ENCODE peak calls at places on chromosomes 2 and 18, in four cellular contexts. O is A549, W is K562, V is HepG2. Y is an unnamed sample.

GRCh38 chr2:23379220-23379695 is 5.7 kb upstream of the KLHL29 start:
- DNase-seq in O (no peak), W (no peak), V (no peak), Y (no peak)

GRCh38 chr2:62939735-62940491 is 110.7 kb upstream of the OTX1 start:
- DNase-seq in O (peak; percentile 24), W (no peak), V (no peak), Y (no peak)

GRCh38 chr2:97717618-97718005 is 4.2 kb downstream of the ZAP70 start:
- DNase-seq in O (no peak), W (no peak), V (no peak), Y (no peak)

GRCh38 chr2:239687441-239687840 is 286.6 kb upstream of the HDAC4 start:
- DNase-seq in O (no peak), W (no peak), V (no peak), Y (no peak)

GRCh38 chr2:30026091-30027055 is 105.0 kb upstream of the ALK start:
- DNase-seq in O (peak; percentile 50), W (peak; percentile 45), V (peak; percentile 13), Y (peak; percentile 73)

GRCh38 chr18:37536646-37537045 is 29.0 kb downstream of the CELF4 start:
- DNase-seq in O (no peak), W (no peak), V (no peak), Y (no peak)

GRCh38 chr2:151946856-151947523 is 118.8 kb upstream of the ARL5A start:
- DNase-seq in O (peak; percentile 35), W (peak; percentile 66), V (peak; percentile 45), Y (peak; percentile 62)

GRCh38 chr2:67476808-67477790 is 80.0 kb downstream of the ETAA1 start:
- DNase-seq in O (peak; percentile 65), W (peak; percentile 18), V (peak; percentile 32), Y (no peak)

GRCh38 chr2:30410217-30410616 is 36.8 kb upstream of the LCLAT1 start:
- DNase-seq in O (peak; percentile 83), W (no peak), V (peak; percentile 64), Y (no peak)

GRCh38 chr2:72137498-72138010 is 10.1 kb downstream of the CYP26B1 start:
- DNase-seq in O (peak; percentile 64), W (peak; percentile 77), V (peak; percentile 58), Y (peak; percentile 91)

GRCh38 chr18:63002305-63002704 is 287.0 kb downstream of the PHLPP1 start:
- DNase-seq in O (no peak), W (no peak), V (no peak), Y (no peak)

GRCh38 chr2:208192611-208193248 is 2.9 kb upstream of the C2orf80 start:
- DNase-seq in O (no peak), W (no peak), V (no peak), Y (no peak)

GRCh38 chr2:118535171-118535817 is 312.2 kb downstream of the EN1 start:
- DNase-seq in O (no peak), W (no peak), V (no peak), Y (no peak)

GRCh38 chr18:59264136-59264571 is 9.1 kb downstream of the RAX start:
- DNase-seq in O (no peak), W (no peak), V (no peak), Y (peak; percentile 63)

GRCh38 chr2:68974946-68975665 is 670 bp downstream of the GKN1 start:
- DNase-seq in O (no peak), W (no peak), V (no peak), Y (no peak)

GRCh38 chr2:38626326-38627031 is 23.8 kb upstream of the HNRNPLL start:
- DNase-seq in O (no peak), W (no peak), V (no peak), Y (no peak)
- TF ChIP-seq NR3C1 in O (no peak), W (no peak), V (no peak), Y (no peak)

GRCh38 chr2:17749753-17750438 is 3.7 kb downstream of the SMC6 start:
- DNase-seq in O (no peak), W (no peak), V (no peak), Y (no peak)

GRCh38 chr2:17752281-17752680 is 1.3 kb downstream of the SMC6 start:
- DNase-seq in O (no peak), W (no peak), V (no peak), Y (no peak)

GRCh38 chr2:17753803-17754663 is at the start of the genes GEN1 and SMC6:
- DNase-seq in O (peak; percentile 95), W (peak; percentile 92), V (peak; percentile 92), Y (peak; percentile 92)

GRCh38 chr2:17754773-17755425 is 961 bp downstream of the GEN1 start:
- DNase-seq in O (peak; percentile 49), W (peak; percentile 55), V (peak; percentile 33), Y (no peak)

GRCh38 chr2:17752892-17753802 is 463 bp downstream of the SMC6 start:
- DNase-seq in O (peak; percentile 83), W (peak; percentile 76), V (peak; percentile 63), Y (peak; percentile 53)
- TF ChIP-seq NR3C1 in O (no peak), W (no peak), V (no peak), Y (no peak)

DNA sequence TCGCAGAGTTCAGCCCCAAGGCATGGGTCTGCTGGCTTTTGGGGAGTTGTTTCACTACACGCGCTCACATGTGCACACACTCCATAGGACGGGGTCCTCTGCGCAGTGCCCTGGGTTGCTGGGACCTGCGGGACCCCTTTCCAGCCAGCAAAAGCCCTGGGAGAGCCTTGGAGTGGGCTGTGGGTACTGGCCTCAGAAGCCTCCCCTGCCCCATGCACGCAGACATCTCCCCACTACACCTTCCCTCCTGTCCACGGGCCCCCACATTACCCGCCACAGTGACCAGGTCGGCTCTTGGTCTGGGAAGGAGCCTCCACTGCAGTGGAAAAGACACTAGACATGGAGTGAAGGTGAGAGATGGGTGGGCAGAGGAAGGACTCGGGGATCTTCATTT is 48.5 kb downstream of the FAM168B start:
- DNase-seq in O (no peak), W (no peak), V (no peak), Y (no peak)
- TF ChIP-seq NR3C1 in O (no peak), W (no peak), V (no peak), Y (no peak)

GRCh38 chr2:46335404-46335965 is 38.3 kb downstream of the EPAS1 start:
- DNase-seq in O (peak; percentile 71), W (no peak), V (no peak), Y (peak; percentile 33)
- TF ChIP-seq NR3C1 in O (no peak), W (no peak), V (no peak), Y (no peak)

GRCh38 chr2:191030521-191031154 is 16.7 kb upstream of the STAT1 start:
- DNase-seq in O (peak; percentile 61), W (peak; percentile 65), V (peak; percentile 52), Y (peak; percentile 18)
- TF ChIP-seq NR3C1 in O (no peak), W (no peak), V (no peak), Y (no peak)

DNA sequence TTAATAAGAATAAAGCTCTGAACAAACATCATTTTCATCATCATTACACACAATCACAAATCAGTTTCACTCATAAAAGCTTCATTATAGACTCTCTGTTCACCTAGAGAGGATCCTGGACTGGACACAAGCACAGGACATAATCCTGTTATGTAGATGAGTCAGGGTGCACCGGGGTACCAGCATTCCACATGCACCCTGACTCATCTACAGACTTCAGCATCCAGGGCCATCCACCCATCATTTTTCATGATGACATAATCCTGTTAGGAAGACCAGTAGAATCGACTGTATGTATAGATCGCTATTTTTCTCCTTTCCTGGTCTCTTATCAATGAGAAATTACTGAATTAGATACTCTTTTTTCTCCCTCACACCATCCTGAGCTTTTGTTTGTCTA is 73.7 kb upstream of the PIK3C3 start:
- DNase-seq in O (no peak), W (no peak), V (no peak), Y (no peak)
- TF ChIP-seq NR3C1 in O (no peak), W (no peak), V (no peak), Y (no peak)

GRCh38 chr2:135164431-135164830 is 112.3 kb downstream of the RAB3GAP1 start:
- DNase-seq in O (peak; percentile 30), W (no peak), V (no peak), Y (no peak)
- TF ChIP-seq NR3C1 in O (no peak), W (no peak), V (no peak), Y (no peak)

DNA sequence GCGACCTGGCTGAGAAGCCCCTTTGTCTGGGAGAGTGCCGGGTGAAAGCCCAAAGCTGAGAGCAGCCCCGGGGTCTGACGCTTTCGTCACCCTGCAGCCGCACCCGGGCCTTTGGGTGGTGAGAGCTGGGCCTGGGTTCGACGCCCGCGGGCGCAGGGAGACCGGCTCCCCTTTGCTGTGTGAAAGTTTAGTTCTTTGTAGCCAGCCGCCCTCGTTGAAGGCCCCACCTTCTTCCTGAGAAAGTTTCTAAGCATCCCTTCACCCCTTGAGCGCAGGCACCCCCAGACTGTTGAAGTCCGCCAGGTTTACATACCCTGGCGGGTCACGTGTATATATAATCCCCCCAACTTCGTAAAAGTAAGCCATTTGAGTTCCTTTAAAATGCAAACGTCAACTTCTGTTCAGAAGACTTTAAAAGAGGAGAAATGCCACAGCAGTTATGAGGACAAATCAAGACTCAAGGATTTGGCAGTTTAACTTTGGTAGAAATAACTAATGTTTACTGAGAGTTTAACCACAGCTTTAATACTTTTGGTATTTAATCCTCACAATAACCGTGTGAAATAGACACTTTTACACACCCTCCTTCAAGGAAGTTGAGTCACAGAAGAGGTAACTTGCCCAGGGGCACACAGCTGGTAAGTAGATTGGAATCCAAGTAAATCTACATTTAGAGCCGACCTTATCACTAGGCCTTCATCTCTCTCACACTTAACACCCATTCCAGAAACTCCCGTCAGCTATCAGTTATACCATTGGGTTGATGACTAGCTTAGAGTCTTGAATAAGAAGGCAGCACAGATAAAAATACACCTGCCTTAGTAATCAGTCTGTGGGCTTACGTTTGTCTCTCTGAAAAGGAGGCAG is 1.1 kb upstream of the MBOAT2 start:
- DNase-seq in O (no peak), W (peak; percentile 57), V (no peak), Y (no peak)
- TF ChIP-seq NR3C1 in O (no peak), W (no peak), V (no peak), Y (no peak)

Y was measured in WTC11.